ENCODE peak calls at places on chromosomes 4 and X, in four cellular contexts. D is tibial nerve, O is H9, G is heart right ventricle. X is an unnamed sample.
A peak's percentile ranks its signal among the peaks of the same experiment; 100 is the strongest.

GRCh38 chr4:115090483-115091075 is 22.8 kb downstream of the NDST4 start:
- DNase-seq in D (no peak), O (no peak), G (no peak), X (no peak)

GRCh38 chrX:49273181-49273727 is 3.7 kb downstream of the PPP1R3F start:
- DNase-seq in D (no peak), O (no peak), G (no peak), X (no peak)

GRCh38 chrX:23118890-23119527 is 119.2 kb downstream of the DDX53 start:
- DNase-seq in D (no peak), O (peak; percentile 40), G (no peak), X (no peak)

GRCh38 chrX:104428231-104428630 is 137.8 kb upstream of the IL1RAPL2 start:
- DNase-seq in D (no peak), O (no peak), G (no peak), X (no peak)

GRCh38 chr4:663438-664428 is 10.3 kb downstream of the ATP5ME start:
- DNase-seq in D (no peak), O (peak; percentile 82), G (no peak), X (peak; percentile 95)

GRCh38 chr4:47774078-47774477 is 63.8 kb downstream of the CORIN start:
- DNase-seq in D (no peak), O (peak; percentile 38), G (no peak), X (no peak)

GRCh38 chrX:116031331-116031730 is 139.2 kb upstream of the AGTR2 start:
- DNase-seq in D (no peak), O (no peak), G (no peak), X (no peak)

GRCh38 chr4:150817017-150817416 is 198.1 kb downstream of the LRBA start:
- DNase-seq in D (no peak), O (no peak), G (no peak), X (no peak)

GRCh38 chr4:2469192-2469984 is 482 bp downstream of the RNF4 start:
- DNase-seq in D (no peak), O (peak; percentile 54), G (peak; percentile 23), X (no peak)

GRCh38 chr4:2458546-2459491 is 10.1 kb upstream of the RNF4 start:
- DNase-seq in D (no peak), O (no peak), G (no peak), X (no peak)

GRCh38 chr4:83440148-83440814 is 15.3 kb downstream of the HELQ start:
- DNase-seq in D (no peak), O (no peak), G (no peak), X (no peak)

GRCh38 chrX:19388741-19389140 is 45.0 kb downstream of the PDHA1 start:
- DNase-seq in D (no peak), O (no peak), G (no peak), X (no peak)

GRCh38 chrX:72245461-72246089 is 6.7 kb upstream of the ERCC6L start:
- DNase-seq in D (no peak), O (peak; percentile 54), G (peak; percentile 4), X (peak; percentile 35)

GRCh38 chr4:11424000-11424399 is 4.7 kb downstream of the HS3ST1 start:
- DNase-seq in D (no peak), O (peak; percentile 56), G (peak; percentile 29), X (no peak)

GRCh38 chr4:165756831-165757230 is 116.2 kb upstream of the TLL1 start:
- DNase-seq in D (no peak), O (no peak), G (no peak), X (no peak)

GRCh38 chrX:11351375-11352295 is 58.4 kb downstream of the AMELX start:
- DNase-seq in D (peak; percentile 14), O (no peak), G (peak; percentile 73), X (no peak)

GRCh38 chr4:98745372-98745771 is 87.0 kb upstream of the TSPAN5 start:
- DNase-seq in D (no peak), O (no peak), G (no peak), X (no peak)

GRCh38 chr4:110620352-110621327 is 2.2 kb downstream of the PITX2 start:
- DNase-seq in D (no peak), O (peak; percentile 89), G (no peak), X (no peak)

GRCh38 chrX:38099688-38100087 is 93.3 kb downstream of the SYTL5 start:
- DNase-seq in D (no peak), O (no peak), G (no peak), X (no peak)

GRCh38 chr4:92090887-92091286 is 212.9 kb upstream of the GRID2 start:
- DNase-seq in D (no peak), O (no peak), G (no peak), X (no peak)

GRCh38 chr4:16505726-16506125 is 279.5 kb upstream of the TAPT1 start:
- DNase-seq in D (no peak), O (peak; percentile 61), G (no peak), X (no peak)

GRCh38 chrX:121802881-121803412 is 755.5 kb downstream of the GLUD2 start:
- DNase-seq in D (no peak), O (no peak), G (no peak), X (no peak)

GRCh38 chr4:24775209-24775608 is 20.2 kb upstream of the SOD3 start:
- DNase-seq in D (no peak), O (no peak), G (no peak), X (no peak)

DNA sequence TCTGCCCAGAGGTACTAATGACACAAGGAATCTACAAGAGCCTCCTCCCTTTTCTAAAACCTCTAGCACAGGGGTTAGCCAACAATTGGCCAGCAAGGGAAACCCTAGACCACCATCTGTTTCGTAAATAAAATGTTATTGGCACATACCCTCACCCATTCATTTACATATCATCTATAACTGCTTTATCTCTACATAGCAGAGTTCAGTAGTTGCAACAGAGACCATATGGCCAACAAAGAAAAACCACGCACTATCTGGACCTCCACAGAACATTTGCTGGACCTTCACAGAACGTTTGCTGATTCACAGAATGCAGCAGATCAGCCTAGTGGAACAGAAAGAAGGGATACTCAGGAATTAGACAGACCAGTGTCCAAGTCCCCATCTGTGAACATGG is 9.4 kb downstream of the SLC2A9 start:
- DNase-seq in D (no peak), O (no peak), G (no peak), X (no peak)
- TF ChIP-seq CTCF in D (no peak), O (no peak), G (no peak), X (no peak)

GRCh38 chr4:6509587-6509986 is 37.2 kb upstream of the PPP2R2C start:
- DNase-seq in D (no peak), O (peak; percentile 17), G (no peak), X (no peak)
- TF ChIP-seq CTCF in D (no peak), O (no peak), G (no peak), X (no peak)

GRCh38 chrX:44239036-44239435 is 104.4 kb downstream of the EFHC2 start:
- DNase-seq in D (no peak), O (no peak), G (no peak), X (no peak)

GRCh38 chrX:44234116-44234515 is 109.4 kb downstream of the EFHC2 start:
- DNase-seq in D (no peak), O (no peak), G (no peak), X (no peak)

GRCh38 chrX:44232100-44232499 is 111.4 kb downstream of the EFHC2 start:
- DNase-seq in D (no peak), O (no peak), G (no peak), X (no peak)

GRCh38 chrX:44234541-44234940 is 108.9 kb downstream of the EFHC2 start:
- DNase-seq in D (no peak), O (no peak), G (no peak), X (no peak)

DNA sequence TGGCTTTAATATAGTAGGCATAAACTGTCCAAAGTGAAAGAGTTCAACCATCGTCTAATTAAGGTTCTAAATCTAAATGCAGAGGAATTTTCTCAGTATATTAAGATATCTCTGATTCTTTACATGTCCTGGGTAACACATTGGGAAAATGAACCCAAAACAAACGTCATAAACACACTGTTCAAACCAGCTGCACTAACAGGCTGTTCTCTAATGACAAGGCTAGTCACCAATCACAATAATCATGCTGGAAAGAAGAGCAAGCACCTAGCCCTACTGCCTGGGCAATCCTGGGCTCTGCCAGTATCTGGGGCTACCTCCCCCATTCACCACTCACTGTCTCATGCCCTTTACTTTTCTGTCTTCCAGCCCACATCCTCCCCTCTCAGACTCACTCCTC is 107.9 kb downstream of the EFHC2 start:
- DNase-seq in D (no peak), O (no peak), G (no peak), X (no peak)
- TF ChIP-seq CTCF in D (no peak), O (no peak), G (no peak), X (no peak)

GRCh38 chrX:101287402-101287801 is 3.7 kb downstream of the TAF7L start:
- DNase-seq in D (no peak), O (no peak), G (peak; percentile 4), X (peak; percentile 7)
- TF ChIP-seq CTCF in D (peak; percentile 54), O (peak; percentile 66), G (peak; percentile 63), X (peak; percentile 52)